ENCODE peak calls at places on chromosomes 4 and X, in ten cellular contexts. Y, F, D, G, K, W, I, C, J and Z are unnamed samples.

GRCh38 chr4:19983072-19983471 is 268.6 kb upstream of the SLIT2 start:
- DNase-seq in Y (peak; percentile 40), F (peak; percentile 98), D (no peak), G (no peak), K (no peak), W (no peak), I (no peak), C (no peak), J (no peak), Z (no peak)

GRCh38 chr4:109334596-109335105 is 32.2 kb upstream of the COL25A1 start:
- DNase-seq in Y (no peak), F (no peak), D (no peak), G (no peak), K (no peak), W (no peak), I (no peak), C (no peak), J (no peak), Z (no peak)

GRCh38 chr4:26048378-26048882 is 134.4 kb downstream of the SMIM20 start:
- DNase-seq in Y (peak; percentile 33), F (peak; percentile 82), D (no peak), G (no peak), K (no peak), W (no peak), I (no peak), C (no peak), J (no peak), Z (no peak)

GRCh38 chrX:133776072-133776471 is 209.3 kb downstream of the GPC3 start:
- DNase-seq in Y (no peak), F (peak; percentile 0), D (no peak), G (peak; percentile 17), K (no peak), W (peak; percentile 1), I (no peak), C (no peak), J (no peak), Z (no peak)

GRCh38 chr4:53273726-53274125 is 92.1 kb downstream of the SCFD2 start:
- DNase-seq in Y (no peak), F (peak; percentile 5), D (no peak), G (no peak), K (no peak), W (no peak), I (no peak), C (no peak), J (no peak), Z (no peak)

GRCh38 chr4:5760246-5760645 is 49.2 kb downstream of the EVC start:
- DNase-seq in Y (no peak), F (no peak), D (no peak), G (no peak), K (no peak), W (no peak), I (no peak), C (no peak), J (no peak), Z (no peak)

GRCh38 chr4:90245837-90246236 is 118.6 kb downstream of the CCSER1 start:
- DNase-seq in Y (no peak), F (no peak), D (no peak), G (no peak), K (no peak), W (no peak), I (no peak), C (no peak), J (no peak), Z (no peak)

GRCh38 chrX:57353472-57354132 is 67.1 kb downstream of the FAAH2 start:
- DNase-seq in Y (no peak), F (no peak), D (no peak), G (no peak), K (no peak), W (no peak), I (no peak), C (no peak), J (no peak), Z (no peak)

GRCh38 chrX:108396188-108396885 is 41.9 kb downstream of the COL4A6 start:
- DNase-seq in Y (no peak), F (peak; percentile 88), D (no peak), G (no peak), K (peak; percentile 1), W (peak; percentile 69), I (no peak), C (no peak), J (no peak), Z (peak; percentile 47)

GRCh38 chr4:5048721-5049120 is 2.6 kb upstream of the STK32B start:
- DNase-seq in Y (no peak), F (no peak), D (no peak), G (no peak), K (no peak), W (no peak), I (no peak), C (no peak), J (no peak), Z (no peak)

GRCh38 chrX:15838017-15838416 is 16.6 kb downstream of the AP1S2 start:
- DNase-seq in Y (no peak), F (no peak), D (no peak), G (no peak), K (no peak), W (peak; percentile 10), I (no peak), C (no peak), J (no peak), Z (no peak)

GRCh38 chr4:122826596-122827257 is at the start of gene FGF2:
- DNase-seq in Y (no peak), F (no peak), D (peak; percentile 73), G (peak; percentile 38), K (peak; percentile 64), W (peak; percentile 54), I (peak; percentile 84), C (peak; percentile 12), J (peak; percentile 45), Z (no peak)

GRCh38 chr4:125125256-125125655 is 189.5 kb upstream of the FAT4 start:
- DNase-seq in Y (peak; percentile 64), F (no peak), D (no peak), G (no peak), K (no peak), W (no peak), I (no peak), C (no peak), J (no peak), Z (no peak)

GRCh38 chr4:5051210-5051691 is at the start of gene STK32B:
- DNase-seq in Y (no peak), F (peak; percentile 50), D (peak; percentile 46), G (peak; percentile 1), K (peak; percentile 81), W (peak; percentile 80), I (peak; percentile 88), C (no peak), J (peak; percentile 39), Z (no peak)

GRCh38 chr4:101014417-101014816 is 332.9 kb downstream of the PPP3CA start:
- DNase-seq in Y (no peak), F (no peak), D (peak; percentile 27), G (no peak), K (no peak), W (no peak), I (no peak), C (no peak), J (no peak), Z (no peak)